ENCODE peak calls at places on chromosomes 3 and 15, in seven cellular contexts. L, V, Y, O, N, M and I are unnamed samples.

GRCh38 chr3:71130516-71131384 is 452.8 kb downstream of the FOXP1 start:
- DNase-seq in L (no peak), V (peak), Y (peak), O (peak), N (no peak), M (no peak), I (no peak)

GRCh38 chr3:169667380-169667671 is 3.8 kb upstream of the MECOM start:
- DNase-seq in L (no peak), V (no peak), Y (no peak), O (no peak), N (no peak), M (no peak), I (no peak)

GRCh38 chr15:82228750-82229149 is 33.8 kb downstream of the EFL1 start:
- DNase-seq in L (no peak), V (no peak), Y (no peak), O (no peak), N (no peak), M (no peak), I (no peak)

GRCh38 chr15:29220852-29221251 is 48.8 kb downstream of the NSMCE3 start:
- DNase-seq in L (no peak), V (no peak), Y (no peak), O (no peak), N (no peak), M (no peak), I (no peak)

GRCh38 chr3:157408499-157409149 is 28.0 kb upstream of the PTX3 start:
- DNase-seq in L (no peak), V (no peak), Y (no peak), O (no peak), N (no peak), M (no peak), I (no peak)

GRCh38 chr3:152113992-152114651 is 154.6 kb upstream of the MBNL1 start:
- DNase-seq in L (no peak), V (no peak), Y (no peak), O (no peak), N (no peak), M (no peak), I (no peak)

GRCh38 chr3:123424321-123424998 is 24.4 kb downstream of the ADCY5 start:
- DNase-seq in L (no peak), V (no peak), Y (no peak), O (no peak), N (no peak), M (no peak), I (no peak)

GRCh38 chr15:42102646-42103235 is 8.4 kb upstream of the PLA2G4D start:
- DNase-seq in L (no peak), V (no peak), Y (no peak), O (no peak), N (no peak), M (no peak), I (no peak)

GRCh38 chr15:76565366-76565765 is 228.8 kb downstream of the ISL2 start:
- DNase-seq in L (no peak), V (no peak), Y (no peak), O (no peak), N (no peak), M (no peak), I (no peak)

GRCh38 chr15:83559310-83559966 is 94.5 kb upstream of the ADAMTSL3 start:
- DNase-seq in L (peak), V (peak), Y (peak), O (peak), N (no peak), M (peak), I (peak)

GRCh38 chr3:187186801-187187421 is 10.4 kb upstream of the RTP1 start:
- DNase-seq in L (no peak), V (no peak), Y (peak), O (no peak), N (no peak), M (no peak), I (no peak)

GRCh38 chr3:44958406-44958805 is 17.6 kb downstream of the ZDHHC3 start:
- DNase-seq in L (no peak), V (no peak), Y (no peak), O (no peak), N (no peak), M (no peak), I (no peak)

GRCh38 chr15:79916424-79916823 is 19.6 kb upstream of the MTHFS start:
- DNase-seq in L (no peak), V (no peak), Y (no peak), O (peak), N (no peak), M (no peak), I (no peak)

GRCh38 chr3:56025316-56025715 is 443.0 kb downstream of the ERC2 start:
- DNase-seq in L (no peak), V (no peak), Y (no peak), O (peak), N (no peak), M (no peak), I (no peak)

GRCh38 chr15:89112341-89112971 is 24.2 kb downstream of the ABHD2 start:
- DNase-seq in L (no peak), V (no peak), Y (no peak), O (no peak), N (no peak), M (no peak), I (peak)

GRCh38 chr3:50165388-50166308 is 10.5 kb downstream of the SEMA3F start:
- DNase-seq in L (peak), V (no peak), Y (no peak), O (no peak), N (no peak), M (no peak), I (no peak)

GRCh38 chr3:186534113-186534669 is 10.0 kb downstream of the CRYGS start:
- DNase-seq in L (no peak), V (peak), Y (no peak), O (no peak), N (no peak), M (no peak), I (no peak)

GRCh38 chr3:143972155-143972494 is 502 bp downstream of the DIPK2A start:
- DNase-seq in L (no peak), V (no peak), Y (no peak), O (no peak), N (no peak), M (no peak), I (no peak)

GRCh38 chr3:187889601-187890404 is 144.5 kb upstream of the BCL6 start:
- DNase-seq in L (no peak), V (no peak), Y (peak), O (no peak), N (no peak), M (no peak), I (no peak)

GRCh38 chr3:15665510-15666150 is 64.1 kb downstream of the BTD start:
- DNase-seq in L (no peak), V (no peak), Y (no peak), O (no peak), N (no peak), M (no peak), I (no peak)

GRCh38 chr15:69398541-69398940 is 15.6 kb upstream of the KIF23 start:
- DNase-seq in L (no peak), V (no peak), Y (no peak), O (no peak), N (no peak), M (no peak), I (no peak)

GRCh38 chr15:90036806-90037509 is 35.8 kb downstream of the ZNF710 start:
- DNase-seq in L (no peak), V (no peak), Y (no peak), O (no peak), N (no peak), M (no peak), I (no peak)

GRCh38 chr3:123636431-123636841 is 51.6 kb upstream of the HACD2 start:
- DNase-seq in L (no peak), V (no peak), Y (peak), O (peak), N (no peak), M (peak), I (no peak)

GRCh38 chr3:47661121-47661752 is 82.6 kb upstream of the CSPG5 start:
- DNase-seq in L (no peak), V (no peak), Y (peak), O (no peak), N (no peak), M (no peak), I (no peak)

GRCh38 chr3:186683996-186684395 is 18.2 kb downstream of the HRG start:
- DNase-seq in L (no peak), V (no peak), Y (no peak), O (no peak), N (no peak), M (no peak), I (no peak)

GRCh38 chr3:183213941-183214612 is 39.0 kb upstream of the B3GNT5 start:
- DNase-seq in L (no peak), V (no peak), Y (no peak), O (peak), N (no peak), M (no peak), I (no peak)

GRCh38 chr15:36609793-36610192 is 30.4 kb downstream of the CDIN1 start:
- DNase-seq in L (no peak), V (no peak), Y (no peak), O (no peak), N (no peak), M (no peak), I (no peak)

GRCh38 chr3:34421762-34422161 is 623.3 kb downstream of the PDCD6IP start:
- DNase-seq in L (no peak), V (no peak), Y (no peak), O (no peak), N (no peak), M (no peak), I (no peak)

GRCh38 chr3:148162132-148162531 is 535.6 kb upstream of the AGTR1 start:
- DNase-seq in L (no peak), V (no peak), Y (no peak), O (no peak), N (no peak), M (no peak), I (no peak)

GRCh38 chr3:79278681-79279080 is 489.1 kb downstream of the ROBO1 start:
- DNase-seq in L (no peak), V (no peak), Y (no peak), O (no peak), N (no peak), M (no peak), I (no peak)